ENCODE peak calls at places on chromosomes 12 and 14, in ten cellular contexts. C is progenitor cell of endocrine pancreas, L is choroid plexus epithelial cell, O is foreskin fibroblast, K is ascending aorta, Y is BJ, W is left lung, X is tibial artery, D is RWPE1, F is pancreas. B is an unnamed sample.

GRCh38 chr12:42589465-42590323 is at the start of gene PRICKLE1:
- DNase-seq in C (peak; percentile 40), L (peak; percentile 60), O (peak; percentile 56), K (no peak), Y (no peak), W (no peak), X (no peak), D (peak; percentile 28), F (peak; percentile 60), B (peak; percentile 67)

GRCh38 chr14:20680843-20681347 is 3.5 kb upstream of the RNASE4 start:
- DNase-seq in C (no peak), L (peak; percentile 91), O (no peak), K (no peak), Y (no peak), W (no peak), X (no peak), D (no peak), F (no peak), B (no peak)

GRCh38 chr14:90276627-90277367 is 20.4 kb downstream of the PSMC1 start:
- DNase-seq in C (no peak), L (peak; percentile 44), O (no peak), K (no peak), Y (no peak), W (peak; percentile 50), X (no peak), D (no peak), F (no peak), B (no peak)

GRCh38 chr12:64729909-64730584 is 29.2 kb downstream of the GNS start:
- DNase-seq in C (no peak), L (no peak), O (no peak), K (no peak), Y (no peak), W (no peak), X (no peak), D (no peak), F (no peak), B (no peak)

GRCh38 chr12:81274619-81275018 is 196.7 kb downstream of the ACSS3 start:
- DNase-seq in C (no peak), L (peak; percentile 19), O (no peak), K (no peak), Y (no peak), W (no peak), X (no peak), D (no peak), F (no peak), B (no peak)

GRCh38 chr14:104297721-104298401 is 159.5 kb downstream of the KIF26A start:
- DNase-seq in C (no peak), L (no peak), O (no peak), K (no peak), Y (no peak), W (no peak), X (no peak), D (no peak), F (no peak), B (no peak)

GRCh38 chr12:78293039-78293686 is 462.5 kb downstream of the NAV3 start:
- DNase-seq in C (no peak), L (peak; percentile 44), O (peak; percentile 64), K (no peak), Y (no peak), W (no peak), X (no peak), D (peak; percentile 32), F (no peak), B (no peak)

GRCh38 chr14:103223818-103224352 is 100.6 kb downstream of the TNFAIP2 start:
- DNase-seq in C (no peak), L (no peak), O (no peak), K (no peak), Y (no peak), W (no peak), X (no peak), D (no peak), F (no peak), B (no peak)

GRCh38 chr12:19462441-19462840 is 23.1 kb downstream of the AEBP2 start:
- DNase-seq in C (no peak), L (peak; percentile 31), O (no peak), K (no peak), Y (no peak), W (no peak), X (no peak), D (no peak), F (no peak), B (no peak)

GRCh38 chr14:78997811-78998210 is 827.6 kb downstream of the NRXN3 start:
- DNase-seq in C (no peak), L (peak; percentile 85), O (no peak), K (no peak), Y (no peak), W (no peak), X (peak; percentile 20), D (no peak), F (peak; percentile 12), B (no peak)

GRCh38 chr14:69315302-69315701 is 55.3 kb downstream of the GALNT16 start:
- DNase-seq in C (no peak), L (peak; percentile 29), O (no peak), K (no peak), Y (no peak), W (no peak), X (no peak), D (no peak), F (no peak), B (no peak)

GRCh38 chr14:51539571-51540037 is 112.1 kb upstream of the FRMD6 start:
- DNase-seq in C (no peak), L (peak; percentile 87), O (peak; percentile 84), K (no peak), Y (peak; percentile 57), W (no peak), X (no peak), D (peak; percentile 87), F (no peak), B (no peak)

GRCh38 chr14:32763673-32764072 is 175.0 kb upstream of the NPAS3 start:
- DNase-seq in C (no peak), L (no peak), O (no peak), K (no peak), Y (no peak), W (no peak), X (no peak), D (no peak), F (no peak), B (no peak)

GRCh38 chr12:12946686-12947355 is 5.1 kb downstream of the GPRC5D start:
- DNase-seq in C (no peak), L (no peak), O (peak; percentile 63), K (no peak), Y (peak; percentile 33), W (no peak), X (no peak), D (no peak), F (no peak), B (no peak)

GRCh38 chr12:40168001-40168400 is 56.8 kb upstream of the LRRK2 start:
- DNase-seq in C (no peak), L (no peak), O (no peak), K (no peak), Y (no peak), W (no peak), X (no peak), D (no peak), F (no peak), B (no peak)

GRCh38 chr12:131422185-131422515 is 288.7 kb upstream of the SFSWAP start:
- DNase-seq in C (no peak), L (no peak), O (no peak), K (no peak), Y (no peak), W (no peak), X (no peak), D (no peak), F (no peak), B (no peak)

GRCh38 chr14:31224808-31225207 is 17.2 kb upstream of the HECTD1 start:
- DNase-seq in C (no peak), L (no peak), O (no peak), K (no peak), Y (no peak), W (no peak), X (no peak), D (no peak), F (no peak), B (no peak)

DNA sequence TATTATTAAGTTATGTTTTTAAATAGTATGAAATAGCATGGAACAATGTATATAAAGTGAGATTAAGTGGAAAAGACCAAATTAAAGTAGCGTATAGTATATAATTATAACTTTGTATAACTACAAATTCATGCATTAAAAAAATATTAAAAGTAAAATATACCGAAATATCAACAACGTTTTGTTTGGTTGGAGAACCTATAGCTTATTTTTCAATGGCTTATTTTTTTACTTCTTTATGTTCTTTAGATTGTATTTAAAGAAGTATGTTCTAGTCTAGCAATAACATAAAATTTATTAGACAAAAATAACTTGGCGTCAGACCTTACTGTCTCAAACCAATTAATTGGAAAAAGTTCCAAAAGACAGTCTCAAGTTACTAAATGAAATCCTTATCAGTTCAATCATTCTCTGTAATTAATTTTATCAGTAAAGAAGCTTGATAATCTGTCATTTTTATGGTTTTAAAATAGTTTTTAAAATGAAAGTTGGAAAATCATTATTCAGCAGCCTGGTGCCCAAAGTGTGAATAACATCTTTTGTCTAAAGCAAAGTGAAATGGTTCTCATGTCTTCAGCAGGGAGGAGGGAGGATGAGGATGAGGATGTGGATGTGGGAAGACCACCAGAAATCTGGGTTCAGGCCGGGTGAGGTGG is 46.7 kb downstream of the IRAK3 start:
- DNase-seq in C (no peak), L (peak; percentile 53), O (no peak), K (no peak), Y (no peak), W (no peak), X (no peak), D (peak; percentile 29), F (no peak), B (no peak)
- TF ChIP-seq CTCF in C (peak; percentile 13), L (peak; percentile 35), O (no peak), K (no peak), Y (no peak), W (no peak), X (no peak), D (no peak), F (no peak), B (no peak)

DNA sequence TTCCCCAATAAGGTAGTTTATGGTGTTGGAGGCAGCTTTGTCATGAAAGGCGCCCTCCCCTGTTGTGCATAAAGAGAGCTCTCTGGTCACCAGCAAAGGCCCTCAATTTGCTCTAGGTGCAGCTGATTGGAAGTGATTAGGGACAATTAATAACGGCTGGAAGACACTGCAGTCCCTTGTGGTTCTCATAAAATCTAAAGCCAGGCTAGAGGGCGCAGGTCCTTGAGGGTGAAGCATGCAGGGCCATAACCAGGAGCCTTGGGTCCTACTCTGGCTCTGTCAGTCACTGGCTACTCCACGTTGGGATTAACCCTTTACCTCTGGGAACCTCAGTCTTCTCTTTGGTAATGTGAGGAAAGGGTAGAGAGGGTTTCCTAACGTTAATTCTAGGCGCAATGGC is 1.9 kb downstream of the DAAM1 start:
- DNase-seq in C (no peak), L (no peak), O (peak; percentile 3), K (no peak), Y (no peak), W (no peak), X (no peak), D (no peak), F (no peak), B (no peak)
- TF ChIP-seq CTCF in C (peak; percentile 23), L (peak; percentile 12), O (no peak), K (no peak), Y (peak; percentile 21), W (no peak), X (no peak), D (peak; percentile 11), F (no peak), B (no peak)

GRCh38 chr12:24012528-24012927 is 63.1 kb upstream of the SOX5 start:
- DNase-seq in C (no peak), L (peak; percentile 44), O (no peak), K (no peak), Y (no peak), W (no peak), X (no peak), D (no peak), F (no peak), B (no peak)
- TF ChIP-seq CTCF in C (no peak), L (peak; percentile 43), O (no peak), K (no peak), Y (no peak), W (no peak), X (no peak), D (no peak), F (no peak), B (no peak)

GRCh38 chr14:93903342-93904184 is 23.6 kb upstream of the FAM181A start:
- DNase-seq in C (no peak), L (peak; percentile 15), O (no peak), K (no peak), Y (no peak), W (no peak), X (no peak), D (no peak), F (no peak), B (no peak)
- TF ChIP-seq CTCF in C (peak; percentile 64), L (peak; percentile 51), O (peak; percentile 20), K (no peak), Y (peak; percentile 18), W (no peak), X (peak; percentile 21), D (no peak), F (no peak), B (no peak)